ENCODE peak calls at places on chromosome 10, in eight cellular contexts. I, M, A, N, C, E, S and G are unnamed samples.

GRCh38 chr10:127790165-127790564 is 53.2 kb downstream of the FOXI2 start:
- DNase-seq in N (no peak), M (no peak), C (no peak), A (no peak), E (no peak), I (no peak), S (no peak), G (no peak)

GRCh38 chr10:132223156-132223590 is 36.4 kb downstream of the DPYSL4 start:
- DNase-seq in C (peak; percentile 72), S (peak; percentile 46), N (peak; percentile 64), A (peak; percentile 17), E (peak; percentile 88), M (peak; percentile 90), I (peak; percentile 72), G (peak; percentile 92)

GRCh38 chr10:84606428-84606827 is 278.0 kb downstream of the CCSER2 start:
- DNase-seq in C (no peak), I (no peak), M (no peak), N (no peak), E (no peak), S (no peak), A (no peak), G (no peak)

GRCh38 chr10:20858292-20859124 is 38.6 kb downstream of the NEBL start:
- DNase-seq in I (peak; percentile 7), C (no peak), A (peak; percentile 44), E (no peak), S (peak; percentile 27), N (no peak), M (no peak), G (no peak)

GRCh38 chr10:48249763-48250351 is 24.6 kb downstream of the FRMPD2 start:
- DNase-seq in S (no peak), N (no peak), M (no peak), I (no peak), C (no peak), A (no peak), E (no peak), G (no peak)

GRCh38 chr10:79153753-79154152 is 85.0 kb downstream of the ZMIZ1 start:
- DNase-seq in M (no peak), E (peak; percentile 95), N (no peak), I (no peak), C (no peak), S (no peak), A (no peak), G (no peak)

GRCh38 chr10:110525349-110526260 is 27.9 kb downstream of the DUSP5 start:
- DNase-seq in M (peak; percentile 48), A (no peak), C (no peak), E (no peak), N (no peak), S (peak; percentile 55), I (no peak), G (no peak)

GRCh38 chr10:62724465-62724864 is 80.1 kb upstream of the ADO start:
- DNase-seq in M (no peak), S (no peak), E (no peak), N (no peak), C (no peak), A (peak; percentile 15), I (no peak), G (no peak)

GRCh38 chr10:46549171-46550075 is 7.0 kb downstream of the GPRIN2 start:
- DNase-seq in E (peak; percentile 56), I (no peak), A (no peak), N (peak; percentile 5), C (no peak), M (peak; percentile 68), S (no peak), G (peak; percentile 79)

GRCh38 chr10:91156196-91156595 is 64.3 kb upstream of the PCGF5 start:
- DNase-seq in M (no peak), I (no peak), E (no peak), C (no peak), A (no peak), S (no peak), N (no peak), G (no peak)

GRCh38 chr10:28676968-28677888 is at the start of gene BAMBI:
- DNase-seq in A (peak; percentile 95), S (peak; percentile 75), N (peak; percentile 93), E (peak; percentile 95), C (peak; percentile 94), I (no peak), M (peak; percentile 94), G (peak; percentile 98)

GRCh38 chr10:97564776-97565175 is 7.8 kb upstream of the ANKRD2 start:
- DNase-seq in N (no peak), A (no peak), S (peak; percentile 47), C (no peak), E (no peak), M (no peak), I (no peak), G (no peak)

GRCh38 chr10:119104653-119105024 is 726 bp downstream of the DENND10 start:
- DNase-seq in S (peak; percentile 4), E (peak; percentile 56), N (no peak), M (peak; percentile 69), C (peak; percentile 21), I (no peak), A (peak; percentile 19), G (peak; percentile 77)

DNA sequence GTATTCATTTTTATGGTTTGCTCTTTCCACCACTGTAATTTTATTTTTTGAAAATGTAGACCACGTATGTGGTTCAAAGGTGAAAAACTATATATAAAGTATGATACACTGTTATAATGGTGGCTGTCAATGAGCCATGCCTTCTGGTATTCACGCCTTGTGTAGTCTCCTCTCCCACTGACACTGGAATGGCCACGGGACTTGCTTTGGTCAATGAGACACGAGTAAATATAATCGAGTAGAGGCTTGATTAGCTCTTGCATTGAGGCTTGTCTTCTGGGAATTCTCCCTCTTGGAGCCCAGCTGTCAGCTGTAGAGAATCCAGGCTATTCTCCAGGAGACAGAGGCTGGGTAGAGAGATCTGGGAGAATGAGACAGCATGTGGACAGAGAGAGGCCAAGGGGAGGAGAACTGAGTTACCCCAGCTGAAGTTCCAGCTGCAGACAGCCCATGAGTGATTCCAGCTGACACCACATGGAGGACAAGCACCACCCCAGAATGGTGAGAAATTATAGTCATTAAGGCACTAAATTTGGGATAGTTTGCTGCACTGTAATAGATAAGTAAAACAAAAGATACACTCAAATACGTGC is 25.2 kb upstream of the PLCE1 start:
- DNase-seq in E (no peak), N (no peak), C (no peak), A (no peak), S (no peak), M (no peak), I (no peak), G (no peak)
- H3K36me3 ChIP-seq in E (no peaks in the 10 kb centered on the region), N (no peaks in the 10 kb centered on the region), C (no peaks in the 10 kb centered on the region), A (no peaks in the 10 kb centered on the region), S (no peaks in the 10 kb centered on the region), M (no peaks in the 10 kb centered on the region), I (no peaks in the 10 kb centered on the region), G (no peaks in the 10 kb centered on the region)

GRCh38 chr10:80443531-80443974 is 10.6 kb upstream of the TSPAN14 start:
- DNase-seq in M (no peak), A (peak; percentile 61), C (no peak), I (no peak), N (peak; percentile 40), S (no peak), E (no peak), G (no peak)

GRCh38 chr10:80442879-80443278 is 11.2 kb upstream of the TSPAN14 start:
- DNase-seq in A (no peak), E (no peak), C (no peak), N (no peak), M (no peak), I (no peak), S (no peak), G (no peak)

GRCh38 chr10:80444124-80444523 is 10.0 kb upstream of the TSPAN14 start:
- DNase-seq in I (no peak), M (no peak), E (no peak), N (no peak), S (no peak), A (no peak), C (no peak), G (no peak)

GRCh38 chr10:80447618-80448190 is 6.4 kb upstream of the TSPAN14 start:
- DNase-seq in A (no peak), N (no peak), M (no peak), C (no peak), I (no peak), S (no peak), E (no peak), G (no peak)

GRCh38 chr10:80444646-80445319 is 9.3 kb upstream of the TSPAN14 start:
- DNase-seq in C (peak; percentile 68), A (peak; percentile 79), S (peak; percentile 57), M (peak; percentile 79), I (peak; percentile 45), E (peak; percentile 77), N (peak; percentile 56), G (peak; percentile 84)
- H3K4me1 ChIP-seq in C (no peaks in the 10 kb centered on the region), A (peaks cover 20% of the 10 kb centered on the region), S (peaks cover 5% of the 10 kb centered on the region), M (peaks cover 9% of the 10 kb centered on the region), I (no peaks in the 10 kb centered on the region), E (no peaks in the 10 kb centered on the region), N (peaks cover 3% of the 10 kb centered on the region), G (peaks cover 5% of the 10 kb centered on the region)

GRCh38 chr10:5596611-5597341 is 69.6 kb downstream of the ASB13 start:
- DNase-seq in E (peak; percentile 35), I (no peak), C (no peak), N (no peak), M (no peak), A (no peak), S (no peak), G (peak; percentile 59)
- TF ChIP-seq CTCF in E (no peak), I (no peak), C (no peak), N (no peak), M (no peak), A (no peak), S (no peak), G (no peak)

DNA sequence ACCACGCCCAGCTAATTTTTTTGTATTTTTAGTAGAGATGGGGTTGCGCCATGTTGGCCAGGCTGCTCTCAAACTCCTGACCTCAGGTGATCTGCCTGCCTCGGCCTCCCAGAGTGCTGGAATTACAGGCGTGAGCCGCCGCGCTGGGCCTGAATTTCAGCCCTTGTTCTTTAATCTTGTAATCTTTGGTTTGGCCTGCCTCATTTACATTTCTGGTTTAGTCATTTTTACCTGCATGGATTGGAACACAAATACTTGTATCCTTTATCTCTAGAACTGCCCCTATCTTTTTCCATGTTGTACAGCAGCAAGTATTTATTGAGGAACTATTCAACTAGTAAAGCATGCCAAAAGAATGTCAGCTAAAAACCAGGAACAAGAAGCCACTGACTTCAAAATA is 195.6 kb upstream of the FRMD4A start:
- DNase-seq in N (no peak), S (no peak), A (no peak), E (no peak), I (no peak), M (no peak), C (no peak), G (no peak)
- H3K36me3 ChIP-seq in N (no peaks in the 10 kb centered on the region), S (peaks cover 5% of the 10 kb centered on the region), A (peaks cover 99% of the 10 kb centered on the region), E (peaks cover 8% of the 10 kb centered on the region), I (no peaks in the 10 kb centered on the region), M (no peaks in the 10 kb centered on the region), C (peaks cover 2% of the 10 kb centered on the region), G (peaks cover 25% of the 10 kb centered on the region)

DNA sequence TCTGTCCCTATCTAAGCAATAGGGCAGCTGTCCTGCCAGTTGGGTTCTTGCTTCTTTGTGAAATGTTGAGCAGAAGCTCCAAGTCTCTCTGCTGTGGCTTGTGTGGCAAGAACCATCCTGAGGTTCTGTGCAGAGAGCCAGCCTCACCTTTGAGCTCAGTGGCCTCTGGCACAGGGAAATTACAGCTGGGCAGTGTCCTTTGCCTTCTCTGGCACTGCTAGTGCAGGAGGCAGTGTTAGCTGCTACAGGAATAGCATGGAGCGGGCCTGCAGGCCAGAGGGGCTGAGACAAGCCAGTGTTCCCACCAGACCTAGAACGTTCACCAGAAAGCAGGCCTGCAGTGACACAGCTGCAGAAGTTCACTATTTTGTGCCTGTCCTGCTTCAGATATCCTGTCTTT is 1.8 kb downstream of the PRXL2A start:
- DNase-seq in S (no peak), I (no peak), N (no peak), M (no peak), A (no peak), E (no peak), C (no peak), G (no peak)
- H3K4me1 ChIP-seq in S (peaks cover 26% of the 10 kb centered on the region), I (peaks cover 13% of the 10 kb centered on the region), N (peaks cover 28% of the 10 kb centered on the region), M (peaks cover 69% of the 10 kb centered on the region), A (no peaks in the 10 kb centered on the region), E (peaks cover 60% of the 10 kb centered on the region), C (peaks cover 8% of the 10 kb centered on the region), G (peaks cover 49% of the 10 kb centered on the region)

GRCh38 chr10:71222541-71223364 is 10.4 kb downstream of the UNC5B start:
- DNase-seq in S (peak; percentile 71), I (no peak), M (peak; percentile 48), E (no peak), N (no peak), C (no peak), A (peak; percentile 13), G (peak; percentile 51)
- TF ChIP-seq CTCF in S (no peak), I (no peak), M (no peak), E (no peak), N (no peak), C (no peak), A (peak; percentile 20), G (no peak)